ENCODE peak calls at places on chromosomes 16 and 17, in eight cellular contexts. G, J, X, W, E, D, O and U are unnamed samples.
A peak's percentile ranks its signal among the peaks of the same experiment; 100 is the strongest.

GRCh38 chr16:78689031-78689430 is 589.6 kb downstream of the WWOX start:
- DNase-seq in G (no peak), J (no peak), X (no peak), W (no peak), E (no peak), D (no peak), O (no peak), U (peak; percentile 18)

GRCh38 chr17:67377727-67378443 is 804 bp downstream of the PITPNC1 start:
- DNase-seq in G (no peak), J (peak; percentile 67), X (peak; percentile 39), W (no peak), E (peak; percentile 83), D (peak; percentile 60), O (peak; percentile 54), U (peak; percentile 70)

GRCh38 chr16:71526111-71526998 is at the start of gene CHST4:
- DNase-seq in G (peak; percentile 28), J (no peak), X (peak; percentile 78), W (no peak), E (no peak), D (no peak), O (peak; percentile 75), U (no peak)

GRCh38 chr17:74842146-74842598 is 17.5 kb downstream of the GRIN2C start:
- DNase-seq in G (no peak), J (no peak), X (no peak), W (no peak), E (no peak), D (no peak), O (no peak), U (peak; percentile 44)

GRCh38 chr17:61294777-61295176 is 104.9 kb upstream of the TBX2 start:
- DNase-seq in G (no peak), J (no peak), X (peak; percentile 4), W (no peak), E (no peak), D (no peak), O (no peak), U (peak; percentile 10)

GRCh38 chr16:9003763-9004162 is 40.1 kb upstream of the USP7 start:
- DNase-seq in G (no peak), J (no peak), X (no peak), W (no peak), E (no peak), D (no peak), O (no peak), U (no peak)

GRCh38 chr17:53134546-53134945 is 688.2 kb upstream of the KIF2B start:
- DNase-seq in G (no peak), J (no peak), X (no peak), W (no peak), E (no peak), D (no peak), O (no peak), U (no peak)

GRCh38 chr17:1707107-1707506 is 3.1 kb downstream of the TLCD2 start:
- DNase-seq in G (no peak), J (no peak), X (no peak), W (no peak), E (no peak), D (no peak), O (no peak), U (no peak)

GRCh38 chr17:44360826-44361225 is 2.8 kb downstream of the FAM171A2 start:
- DNase-seq in G (no peak), J (no peak), X (no peak), W (no peak), E (no peak), D (no peak), O (peak; percentile 54), U (peak; percentile 63)

GRCh38 chr16:85916141-85916890 is 17.4 kb downstream of the IRF8 start:
- DNase-seq in G (no peak), J (no peak), X (peak; percentile 10), W (no peak), E (peak; percentile 90), D (peak; percentile 73), O (no peak), U (no peak)